ENCODE peak calls at places on chromosomes 11 and 22, in eight cellular contexts. S is IMR-90; K is dorsolateral prefrontal cortex; T is upper lobe of right lung; N is adrenal gland; D is effector memory CD4-positive, alpha-beta T cell; A is BJ; I is CD8-positive, alpha-beta T cell. Q is an unnamed sample.

GRCh38 chr11:61996933-61997332 is 29.5 kb upstream of the FTH1 start:
- DNase-seq in I (no peak), K (peak; percentile 77), N (no peak), T (peak; percentile 13), S (no peak), D (no peak), A (no peak), Q (no peak)

GRCh38 chr11:30586251-30587144 is at the start of gene MPPED2:
- DNase-seq in I (peak; percentile 50), N (peak; percentile 57), A (no peak), D (no peak), T (peak; percentile 65), K (peak; percentile 52), S (no peak), Q (peak; percentile 77)

GRCh38 chr22:32444068-32444467 is 20.2 kb downstream of the BPIFC start:
- DNase-seq in K (no peak), T (no peak), A (no peak), N (no peak), I (no peak), S (no peak), D (no peak), Q (no peak)

GRCh38 chr11:2825886-2826678 is 59.5 kb downstream of the CDKN1C start:
- DNase-seq in T (peak; percentile 81), I (no peak), S (peak; percentile 95), K (no peak), N (peak; percentile 73), A (peak; percentile 88), D (no peak), Q (peak; percentile 96)

GRCh38 chr22:25081409-25081824 is 118.2 kb upstream of the CRYBB3 start:
- DNase-seq in S (peak; percentile 4), K (no peak), T (no peak), I (peak; percentile 68), N (no peak), A (no peak), D (no peak), Q (no peak)

GRCh38 chr11:125551835-125552342 is 17.4 kb upstream of the EI24 start:
- DNase-seq in K (no peak), N (no peak), D (no peak), A (no peak), T (no peak), I (no peak), S (no peak), Q (no peak)

GRCh38 chr11:2210366-2211112 is 38.9 kb upstream of the TH start:
- DNase-seq in I (peak; percentile 46), S (no peak), T (peak; percentile 53), K (peak; percentile 31), D (no peak), A (no peak), N (no peak), Q (peak; percentile 50)

GRCh38 chr22:47299879-47300697 is 537.6 kb downstream of the TBC1D22A start:
- DNase-seq in I (peak; percentile 42), A (no peak), T (no peak), S (no peak), K (no peak), D (no peak), N (no peak), Q (no peak)

GRCh38 chr11:8631395-8632110 is 37.5 kb upstream of the STK33 start:
- DNase-seq in D (no peak), A (no peak), S (peak; percentile 93), K (no peak), I (no peak), T (no peak), N (no peak), Q (no peak)

GRCh38 chr11:46279393-46280099 is 2.1 kb downstream of the CREB3L1 start:
- DNase-seq in N (peak; percentile 74), D (no peak), S (peak; percentile 80), I (no peak), K (peak; percentile 65), T (no peak), A (no peak), Q (peak; percentile 91)

GRCh38 chr22:48369789-48370507 is 1457.7 kb downstream of the BRD1 start:
- DNase-seq in K (no peak), D (no peak), N (no peak), T (no peak), S (no peak), I (no peak), A (no peak), Q (peak; percentile 42)

GRCh38 chr11:77779935-77780334 is 40.6 kb downstream of the RSF1 start:
- DNase-seq in T (no peak), I (no peak), K (no peak), N (no peak), S (peak; percentile 54), D (no peak), A (no peak), Q (no peak)

GRCh38 chr11:67544591-67545242 is 21.5 kb upstream of the CABP2 start:
- DNase-seq in D (no peak), I (no peak), A (no peak), K (no peak), S (no peak), N (no peak), T (no peak), Q (no peak)

GRCh38 chr11:43585877-43586608 is 94.5 kb upstream of the HSD17B12 start:
- DNase-seq in A (no peak), T (no peak), N (no peak), I (no peak), K (no peak), D (no peak), S (no peak), Q (no peak)

GRCh38 chr11:1746516-1746931 is 3.9 kb downstream of the IFITM10 start:
- DNase-seq in T (peak; percentile 65), S (no peak), A (no peak), D (no peak), K (no peak), N (peak; percentile 91), I (no peak), Q (peak; percentile 73)

GRCh38 chr11:1297576-1298473 is 11.6 kb downstream of the TOLLIP start:
- DNase-seq in I (no peak), T (peak; percentile 61), K (peak; percentile 36), N (no peak), S (no peak), A (no peak), D (no peak), Q (no peak)

GRCh38 chr11:17392872-17393271 is 4.4 kb upstream of the KCNJ11 start:
- DNase-seq in I (no peak), N (no peak), A (no peak), S (no peak), T (no peak), D (no peak), K (no peak), Q (no peak)

GRCh38 chr11:44763111-44763820 is 36.5 kb downstream of the TSPAN18 start:
- DNase-seq in I (no peak), A (no peak), N (peak; percentile 17), D (no peak), K (no peak), S (peak; percentile 49), T (no peak), Q (peak; percentile 35)

GRCh38 chr11:12212821-12213185 is 102.4 kb downstream of the MICAL2 start:
- DNase-seq in T (no peak), S (peak; percentile 40), D (no peak), N (no peak), A (no peak), K (no peak), I (no peak), Q (no peak)

GRCh38 chr11:95338430-95338991 is 107.5 kb upstream of the SESN3 start:
- DNase-seq in N (peak; percentile 82), I (no peak), A (no peak), T (peak; percentile 71), S (peak; percentile 10), D (no peak), K (no peak), Q (peak; percentile 90)

GRCh38 chr11:73344191-73344607 is 32.0 kb upstream of the RELT start:
- DNase-seq in T (no peak), S (no peak), N (no peak), I (no peak), A (no peak), D (no peak), K (peak; percentile 70), Q (peak; percentile 83)

DNA sequence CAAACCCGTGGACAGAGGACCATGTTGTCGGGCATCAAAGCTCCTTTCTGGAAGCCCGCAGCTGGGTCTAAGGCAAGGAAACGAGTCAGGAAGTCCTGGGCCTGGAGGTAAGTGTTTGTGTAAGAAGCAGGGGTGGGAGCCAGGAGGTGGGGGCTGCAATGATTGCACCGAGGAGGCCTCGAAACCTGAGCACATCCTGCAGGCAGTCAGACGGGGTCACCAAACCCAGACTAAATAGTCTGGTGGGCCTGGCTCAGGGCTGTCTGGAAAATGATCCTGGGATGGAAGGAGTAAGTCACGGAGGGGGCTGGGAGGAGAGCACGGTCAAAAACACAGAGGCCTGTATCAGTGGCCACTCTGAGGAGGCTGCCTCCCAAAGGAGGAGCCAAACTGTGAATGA is 539.2 kb downstream of the MN1 start:
- DNase-seq in D (no peak), I (no peak), T (no peak), N (no peak), A (no peak), K (no peak), S (no peak), Q (no peak)
- H3K27me3 ChIP-seq in D (no peaks in the 10 kb centered on the region), I (no peaks in the 10 kb centered on the region), T (no peaks in the 10 kb centered on the region), N (no peaks in the 10 kb centered on the region), A (peaks cover 2% of the 10 kb centered on the region), K (peaks cover 5% of the 10 kb centered on the region), S (peaks cover 30% of the 10 kb centered on the region), Q (no peaks in the 10 kb centered on the region)

DNA sequence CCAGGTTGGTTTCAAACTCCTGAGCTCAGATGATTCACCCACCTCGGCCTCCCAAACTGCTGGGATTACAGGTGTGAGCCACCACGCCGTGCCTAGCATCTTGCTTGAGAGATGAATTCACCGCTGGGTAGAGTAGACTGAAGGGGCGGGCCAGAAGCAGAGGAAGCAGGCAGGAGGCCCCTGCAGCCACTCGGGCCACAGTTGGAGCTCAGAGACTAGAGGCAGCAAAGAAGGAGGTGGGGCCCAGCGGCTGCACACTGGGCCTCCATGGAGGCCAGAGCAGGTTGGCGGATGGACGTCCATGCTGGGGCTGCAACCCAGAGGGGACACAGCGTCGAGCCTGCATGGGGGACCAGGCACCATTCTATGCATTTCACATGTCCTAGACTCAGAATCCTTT is 88.4 kb upstream of the FGF3 start:
- DNase-seq in N (no peak), A (no peak), S (no peak), D (no peak), K (no peak), T (peak; percentile 38), I (no peak), Q (no peak)
- H3K27me3 ChIP-seq in N (peaks cover 9% of the 10 kb centered on the region), A (peaks cover 8% of the 10 kb centered on the region), S (peaks cover 6% of the 10 kb centered on the region), D (peaks cover 5% of the 10 kb centered on the region), K (peaks cover 40% of the 10 kb centered on the region), T (peaks cover 33% of the 10 kb centered on the region), I (no peaks in the 10 kb centered on the region), Q (no peaks in the 10 kb centered on the region)

GRCh38 chr11:27025957-27026356 is 14.7 kb upstream of the BBOX1 start:
- DNase-seq in S (no peak), D (no peak), N (no peak), K (no peak), T (no peak), I (no peak), A (no peak), Q (no peak)
- H3K27me3 ChIP-seq in S (no peaks in the 10 kb centered on the region), D (no peaks in the 10 kb centered on the region), N (no peaks in the 10 kb centered on the region), K (no peaks in the 10 kb centered on the region), T (no peaks in the 10 kb centered on the region), I (no peaks in the 10 kb centered on the region), A (peaks cover 1% of the 10 kb centered on the region), Q (no peaks in the 10 kb centered on the region)

DNA sequence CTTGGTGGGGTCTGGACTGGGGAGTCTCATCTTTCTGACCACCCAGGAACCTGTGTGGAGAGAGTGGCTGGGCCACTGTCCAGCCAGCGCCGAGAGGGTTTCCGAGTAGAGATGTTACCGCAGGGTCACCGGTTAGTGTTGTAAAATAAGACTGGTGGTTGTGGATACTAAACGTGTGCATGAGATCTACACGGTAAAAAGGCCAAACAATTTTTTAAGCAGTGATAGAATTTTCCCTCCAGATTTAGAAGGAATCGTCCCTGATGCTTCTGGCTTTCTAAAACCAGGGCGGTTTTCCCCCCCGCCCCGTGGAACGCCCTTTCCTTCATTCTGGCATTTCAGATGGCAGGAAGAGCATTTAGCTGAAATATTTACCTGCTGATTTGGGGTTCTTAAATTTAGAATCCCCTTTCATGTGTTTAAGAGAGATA is 72.6 kb upstream of the PPARA start:
- DNase-seq in I (no peak), S (no peak), N (peak; percentile 47), K (no peak), D (no peak), T (no peak), A (no peak), Q (peak; percentile 80)
- H3K27me3 ChIP-seq in I (no peaks in the 10 kb centered on the region), S (no peaks in the 10 kb centered on the region), N (no peaks in the 10 kb centered on the region), K (no peaks in the 10 kb centered on the region), D (no peaks in the 10 kb centered on the region), T (no peaks in the 10 kb centered on the region), A (no peaks in the 10 kb centered on the region), Q (no peaks in the 10 kb centered on the region)